ENCODE peak calls at places on chromosomes 1 and 21, in eight cellular contexts. F is dorsolateral prefrontal cortex, A is AG10803, U is tibial nerve, S is IMR-90, Y is astrocyte of the spinal cord, C is heart left ventricle, G is lower lobe of right lung. M is an unnamed sample.
A peak's percentile ranks its signal among the peaks of the same experiment; 100 is the strongest.

GRCh38 chr1:76826072-76826827 is 41.0 kb upstream of the ST6GALNAC5 start:
- DNase-seq in A (peak; percentile 48), U (no peak), F (no peak), Y (peak; percentile 70), C (no peak), G (no peak), S (peak; percentile 7), M (no peak)

GRCh38 chr1:118160825-118161224 is 24.2 kb downstream of the SPAG17 start:
- DNase-seq in S (no peak), G (no peak), C (no peak), A (peak; percentile 28), F (no peak), U (no peak), Y (no peak), M (no peak)

GRCh38 chr1:115976062-115976899 is at the start of gene SLC22A15:
- DNase-seq in F (peak; percentile 54), A (peak; percentile 71), U (peak; percentile 19), Y (peak; percentile 18), G (peak; percentile 91), C (peak; percentile 79), S (no peak), M (peak; percentile 91)

GRCh38 chr1:203306970-203307541 is 1.7 kb downstream of the BTG2 start:
- DNase-seq in F (no peak), C (peak; percentile 51), Y (peak; percentile 24), U (no peak), S (no peak), G (no peak), A (no peak), M (no peak)

GRCh38 chr21:39281207-39281606 is 32.2 kb downstream of the BRWD1 start:
- DNase-seq in A (no peak), C (no peak), Y (no peak), G (no peak), F (no peak), U (no peak), S (no peak), M (no peak)

GRCh38 chr21:33668180-33668579 is 25.9 kb downstream of the ITSN1 start:
- DNase-seq in C (no peak), Y (no peak), F (no peak), U (no peak), A (peak; percentile 54), S (peak; percentile 29), G (no peak), M (no peak)

GRCh38 chr1:230548357-230548756 is 93.9 kb upstream of the COG2 start:
- DNase-seq in F (no peak), G (no peak), C (no peak), U (no peak), S (no peak), Y (no peak), A (no peak), M (no peak)

GRCh38 chr1:95793893-95794292 is 559.9 kb downstream of the RWDD3 start:
- DNase-seq in A (no peak), Y (no peak), C (no peak), S (no peak), F (no peak), G (no peak), U (no peak), M (no peak)

GRCh38 chr1:19096036-19096833 is 113.8 kb downstream of the UBR4 start:
- DNase-seq in F (peak; percentile 35), G (peak; percentile 66), Y (no peak), C (no peak), A (peak; percentile 9), S (peak; percentile 7), U (no peak), M (no peak)

GRCh38 chr1:186915555-186915954 is 86.8 kb downstream of the PLA2G4A start:
- DNase-seq in Y (no peak), C (no peak), A (no peak), S (no peak), F (no peak), U (no peak), G (no peak), M (no peak)

GRCh38 chr1:24501371-24502167 is 1.1 kb upstream of the RCAN3 start:
- DNase-seq in U (no peak), G (peak; percentile 55), A (peak; percentile 26), S (no peak), F (no peak), Y (no peak), C (no peak), M (peak; percentile 27)

GRCh38 chr1:230891984-230892383 is 23.7 kb upstream of the C1orf198 start:
- DNase-seq in C (no peak), Y (no peak), A (no peak), S (no peak), U (no peak), F (no peak), G (no peak), M (no peak)

GRCh38 chr1:67170751-67171573 is 4.7 kb downstream of the IL23R start:
- DNase-seq in F (no peak), C (no peak), Y (no peak), A (no peak), U (no peak), S (no peak), G (no peak), M (no peak)

GRCh38 chr1:30242178-30242577 is 481.2 kb downstream of the MATN1 start:
- DNase-seq in A (no peak), C (no peak), Y (no peak), G (no peak), S (no peak), U (no peak), F (no peak), M (no peak)

GRCh38 chr1:206680279-206680678 is 4.4 kb upstream of the MAPKAPK2 start:
- DNase-seq in U (no peak), G (no peak), S (no peak), Y (no peak), C (no peak), A (no peak), F (no peak), M (no peak)

GRCh38 chr21:42536601-42537000 is 22.9 kb downstream of the SLC37A1 start:
- DNase-seq in S (no peak), C (no peak), A (no peak), G (no peak), F (no peak), Y (no peak), U (no peak), M (no peak)

GRCh38 chr1:221940631-221941030 is 198.7 kb upstream of the DUSP10 start:
- DNase-seq in C (no peak), U (no peak), Y (no peak), F (no peak), G (no peak), A (no peak), S (no peak), M (no peak)

GRCh38 chr21:28767523-28767922 is 225.2 kb downstream of the LTN1 start:
- DNase-seq in S (no peak), A (no peak), G (no peak), Y (no peak), F (no peak), U (no peak), C (no peak), M (no peak)

GRCh38 chr1:91402023-91402422 is 2.6 kb downstream of the HFM1 start:
- DNase-seq in A (peak; percentile 15), S (peak; percentile 20), F (no peak), Y (peak; percentile 34), U (no peak), C (no peak), G (no peak), M (no peak)

GRCh38 chr1:167562697-167563096 is 9.1 kb upstream of the CREG1 start:
- DNase-seq in Y (no peak), G (no peak), S (peak; percentile 23), A (peak; percentile 62), F (no peak), U (no peak), C (no peak), M (no peak)

DNA sequence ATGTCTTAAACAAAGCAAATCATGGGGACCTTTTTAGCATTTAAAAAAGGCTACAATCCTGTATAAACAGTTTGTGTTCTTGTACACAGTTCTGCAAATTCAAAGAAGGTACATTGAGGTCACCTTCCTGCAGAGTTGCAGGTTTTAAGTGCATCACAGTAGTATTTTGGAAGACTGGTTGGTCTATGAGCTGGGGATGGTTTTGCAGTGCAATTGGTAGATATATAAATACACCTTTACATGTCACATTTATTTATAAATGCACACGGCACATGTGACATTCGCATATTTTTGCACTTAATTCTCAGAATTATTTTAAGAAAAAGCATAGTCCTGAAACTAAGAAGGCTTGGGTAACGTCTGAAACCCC is 599 bp upstream of the ITPKB start:
- DNase-seq in A (no peak), F (no peak), U (no peak), Y (no peak), S (no peak), C (no peak), G (no peak), M (no peak)
- H3K4me3 ChIP-seq in A (no peak overlapping the region), F (peak overlapping the region; percentile 87), U (no peak overlapping the region), Y (no peak overlapping the region), S (no peak overlapping the region), C (peak overlapping the region; percentile 89), G (peak overlapping the region; percentile 98), M (no peak overlapping the region)

DNA sequence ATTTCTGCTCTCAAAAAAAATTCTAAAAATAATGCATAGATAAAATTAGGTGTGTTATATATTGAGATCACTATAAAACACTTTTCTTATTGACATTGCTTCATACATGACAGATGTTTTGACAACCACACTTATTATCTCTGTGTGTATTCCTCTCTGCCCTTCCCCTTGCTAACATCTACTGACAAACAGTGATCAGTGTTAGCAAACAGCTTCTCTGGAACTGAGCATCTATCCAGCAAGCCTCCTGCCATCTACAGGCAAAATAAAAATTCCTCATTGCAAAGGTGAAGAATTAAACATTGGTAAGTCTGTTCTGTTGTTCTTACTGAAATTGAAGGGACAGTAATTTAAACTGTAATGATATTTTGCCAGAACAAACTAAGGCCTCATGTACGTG is 2153.9 kb downstream of the NCAM2 start:
- DNase-seq in Y (no peak), F (no peak), A (no peak), G (no peak), C (no peak), U (no peak), S (no peak), M (no peak)
- TF ChIP-seq CTCF in Y (no peak), F (no peak), A (no peak), G (no peak), C (no peak), U (no peak), S (no peak), M (no peak)

GRCh38 chr1:106768077-106768476 is 288.4 kb upstream of the PRMT6 start:
- DNase-seq in G (no peak), Y (no peak), S (no peak), U (no peak), F (no peak), A (no peak), C (no peak), M (no peak)
- H3K4me3 ChIP-seq in G (no peak overlapping the region), Y (no peak overlapping the region), S (no peak overlapping the region), U (no peak overlapping the region), F (no peak overlapping the region), A (no peak overlapping the region), C (no peak overlapping the region), M (no peak overlapping the region)

GRCh38 chr1:31593770-31594632 is 17.7 kb downstream of the TINAGL1 start:
- DNase-seq in Y (peak; percentile 57), A (peak; percentile 69), S (peak; percentile 56), G (peak; percentile 78), U (peak; percentile 57), F (peak; percentile 45), C (peak; percentile 83), M (peak; percentile 94)
- TF ChIP-seq CTCF in Y (peak; percentile 96), A (peak; percentile 92), S (peak; percentile 80), G (peak; percentile 83), U (peak; percentile 67), F (peak; percentile 66), C (peak; percentile 85), M (no peak)